ENCODE peak calls at places on chromosomes 12 and 14, in six cellular contexts. L is hepatocyte, F is stomach, K is fibroblast of lung, Q is H9, T is heart left ventricle. H is an unnamed sample. For H3K4me1 and H3K27me3, the result is how much of the 10 kb centered on the place peaks cover.

GRCh38 chr12:58804749-58805148 is 115.6 kb downstream of the LRIG3 start:
- DNase-seq in T (no peak), K (no peak), F (no peak), L (no peak), Q (no peak), H (no peak)

GRCh38 chr12:106301611-106302321 is 767 bp upstream of the TCP11L2 start:
- DNase-seq in Q (peak), T (peak), K (peak), L (peak), F (peak), H (peak)

GRCh38 chr14:103948442-103948841 is 6.1 kb upstream of the RD3L start:
- DNase-seq in T (no peak), K (no peak), Q (no peak), F (no peak), L (no peak), H (no peak)

GRCh38 chr12:123384994-123385376 is 1.1 kb downstream of the KMT5A start:
- DNase-seq in T (no peak), K (peak), L (no peak), F (no peak), Q (no peak), H (peak)

GRCh38 chr12:11662369-11662768 is 12.9 kb downstream of the ETV6 start:
- DNase-seq in L (no peak), Q (no peak), T (no peak), F (no peak), K (no peak), H (no peak)

GRCh38 chr12:62127516-62127915 is 132.7 kb upstream of the USP15 start:
- DNase-seq in F (no peak), L (no peak), K (no peak), Q (no peak), T (no peak), H (peak)

GRCh38 chr12:22101749-22102243 is 55.8 kb downstream of the CMAS start:
- DNase-seq in L (no peak), F (no peak), T (peak), Q (no peak), K (peak), H (peak)

GRCh38 chr12:3261782-3262359 is 184.7 kb downstream of the TSPAN9 start:
- DNase-seq in T (no peak), K (peak), F (no peak), Q (no peak), L (no peak), H (no peak)

GRCh38 chr12:57631566-57632368 is 1.2 kb downstream of the B4GALNT1 start:
- DNase-seq in Q (peak), T (peak), L (peak), K (no peak), F (no peak), H (no peak)

GRCh38 chr14:101082036-101082435 is 178.5 kb upstream of the RTL1 start:
- DNase-seq in T (no peak), L (no peak), F (peak), K (no peak), Q (no peak), H (no peak)

GRCh38 chr12:52037248-52037861 is 13.9 kb upstream of the NR4A1 start:
- DNase-seq in L (peak), K (peak), F (peak), T (peak), Q (peak), H (no peak)

GRCh38 chr12:34625116-34625515 is 602.8 kb downstream of the ALG10 start:
- DNase-seq in L (no peak), F (no peak), K (no peak), T (no peak), Q (no peak), H (no peak)

GRCh38 chr14:25953532-25954144 is 644.2 kb downstream of the NOVA1 start:
- DNase-seq in L (peak), Q (no peak), F (no peak), K (peak), T (no peak), H (peak)

GRCh38 chr12:39441963-39442894 is 691 bp downstream of the KIF21A start:
- DNase-seq in T (peak), L (peak), Q (peak), F (peak), K (peak), H (no peak)

GRCh38 chr12:67241482-67241881 is 27.7 kb upstream of the CAND1 start:
- DNase-seq in K (peak), Q (no peak), F (no peak), L (no peak), T (no peak), H (peak)

GRCh38 chr12:122073815-122074214 is 4.7 kb upstream of the MLXIP start:
- DNase-seq in F (no peak), L (no peak), T (no peak), K (no peak), Q (no peak), H (no peak)

GRCh38 chr12:114163766-114164165 is 197.6 kb upstream of the RBM19 start:
- DNase-seq in K (peak), F (no peak), L (peak), T (no peak), Q (no peak), H (peak)

GRCh38 chr14:104970231-104971068 is 7.7 kb downstream of the AHNAK2 start:
- DNase-seq in L (peak), T (peak), Q (peak), K (peak), F (peak), H (peak)
- H3K4me1 ChIP-seq in L (half or more), T (half or more), Q (under half), K (under half), F (half or more), H (under half)

GRCh38 chr14:92514844-92515509 is 1.4 kb downstream of the RIN3 start:
- DNase-seq in K (no peak), Q (no peak), L (no peak), F (no peak), T (no peak), H (no peak)
- H3K27me3 ChIP-seq in K (under half), Q (under half), L (under half), F (under half), T (under half), H (under half)

GRCh38 chr12:75087656-75088055 is 122.0 kb downstream of the KCNC2 start:
- DNase-seq in Q (no peak), L (peak), T (no peak), K (no peak), F (no peak), H (no peak)
- TF ChIP-seq CTCF in Q (peak), L (peak), T (no peak), K (no peak), F (no peak), H (peak)

GRCh38 chr14:49966971-49967630 is 74.2 kb downstream of the ARF6 start:
- DNase-seq in L (no peak), F (no peak), T (no peak), K (no peak), Q (no peak), H (no peak)
- H3K4me1 ChIP-seq in L (under half), F (under half), T (under half), K (under half), Q (under half), H (under half)

GRCh38 chr12:98146487-98146886 is 368.9 kb upstream of the TMPO start:
- DNase-seq in K (no peak), L (no peak), F (no peak), Q (no peak), T (no peak), H (no peak)
- H3K27me3 ChIP-seq in K (under half), L (under half), F (under half), Q (under half), T (under half), H (under half)

GRCh38 chr12:69473229-69473628 is 3.0 kb downstream of the FRS2 start:
- DNase-seq in L (no peak), K (no peak), Q (no peak), F (no peak), T (no peak), H (no peak)

GRCh38 chr12:69469854-69470188 is 367 bp upstream of the FRS2 start:
- DNase-seq in K (no peak), Q (no peak), T (no peak), L (no peak), F (no peak), H (no peak)

GRCh38 chr12:69468237-69469026 is 1.8 kb upstream of the FRS2 start:
- DNase-seq in T (no peak), L (no peak), Q (no peak), F (no peak), K (peak), H (peak)

GRCh38 chr12:69471667-69472385 is 1.6 kb downstream of the FRS2 start:
- DNase-seq in L (no peak), F (no peak), T (no peak), K (no peak), Q (no peak), H (no peak)

DNA sequence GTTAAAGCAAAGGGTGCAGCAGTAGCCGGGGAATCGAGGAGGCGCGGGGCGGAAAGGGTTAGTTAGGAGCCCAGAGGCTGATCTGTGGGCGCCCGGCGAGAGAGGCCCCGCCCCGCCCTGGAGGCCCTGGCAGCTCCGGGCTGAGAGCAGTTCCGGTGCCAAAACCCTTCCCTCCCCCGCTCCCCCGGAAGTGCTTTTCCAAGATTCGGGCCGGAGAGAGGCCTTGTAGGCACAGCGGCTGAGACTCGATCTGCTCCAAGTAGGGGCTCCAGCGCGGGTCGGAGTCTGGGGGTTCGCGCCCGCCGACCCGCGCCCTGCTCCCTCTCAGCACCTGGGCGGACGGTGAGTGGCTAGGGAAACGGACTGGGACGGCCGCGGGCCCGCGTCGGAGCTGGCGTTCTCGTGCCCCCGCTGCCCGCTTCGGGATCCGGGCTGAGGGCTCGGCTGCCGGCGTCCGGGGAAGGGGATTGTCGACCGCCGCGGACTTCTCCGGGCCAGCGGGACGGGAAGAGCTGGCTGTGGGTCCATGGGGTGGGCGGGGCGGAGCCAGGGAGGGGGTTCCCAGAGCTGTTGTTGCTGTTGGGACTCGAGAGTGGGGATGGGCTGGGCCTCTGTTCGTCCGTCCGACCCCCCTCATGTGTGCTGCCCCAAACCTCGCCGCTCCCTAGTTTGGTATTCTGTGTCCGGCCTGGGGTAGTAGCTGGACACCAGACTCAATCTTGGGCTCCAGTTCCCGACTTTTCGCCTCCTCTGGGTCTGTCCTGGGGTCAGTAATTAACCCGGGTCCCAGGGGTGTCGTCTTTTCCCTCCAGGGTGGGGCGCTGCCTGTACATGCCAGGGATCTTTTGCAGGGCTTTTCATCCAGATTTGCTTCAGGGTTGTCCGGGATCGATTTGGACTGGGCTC is at the start of gene FRS2:
- DNase-seq in L (peak), Q (peak), T (peak), F (peak), K (peak), H (peak)
- TF ChIP-seq CTCF in L (peak), Q (peak), T (peak), F (no peak), K (peak), H (peak)

DNA sequence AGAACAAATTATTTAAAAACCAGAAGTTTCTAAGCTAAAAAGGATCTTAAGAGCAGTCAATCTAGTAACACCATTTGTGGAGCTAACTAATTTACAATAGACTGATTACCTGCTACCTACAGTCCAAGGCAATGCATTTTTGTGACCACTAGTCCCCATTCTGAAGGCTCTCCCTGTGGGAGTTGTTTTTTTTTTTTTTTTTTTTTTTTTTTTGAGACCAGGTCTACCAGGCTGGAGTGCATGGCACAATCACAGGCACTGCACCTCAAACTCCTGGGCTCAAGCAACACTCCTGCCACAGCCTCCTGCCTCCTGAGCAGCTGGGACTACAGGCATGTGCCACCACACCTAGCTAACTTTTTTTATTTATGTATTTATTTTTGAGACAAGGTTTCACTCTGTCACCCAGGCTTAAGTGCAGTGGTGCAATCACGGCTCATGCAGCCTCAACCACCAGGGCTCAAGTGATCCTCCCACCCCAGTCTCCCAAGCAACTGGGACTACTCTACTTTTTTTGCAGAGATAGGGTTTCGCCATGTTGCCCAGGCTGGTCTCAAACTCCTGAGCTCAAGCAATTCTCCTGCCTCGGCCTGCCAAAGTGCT is 3.9 kb downstream of the GNPTAB start:
- DNase-seq in T (no peak), F (no peak), K (no peak), Q (no peak), L (no peak), H (no peak)
- H3K4me1 ChIP-seq in T (half or more), F (under half), K (under half), Q (under half), L (under half), H (under half)

DNA sequence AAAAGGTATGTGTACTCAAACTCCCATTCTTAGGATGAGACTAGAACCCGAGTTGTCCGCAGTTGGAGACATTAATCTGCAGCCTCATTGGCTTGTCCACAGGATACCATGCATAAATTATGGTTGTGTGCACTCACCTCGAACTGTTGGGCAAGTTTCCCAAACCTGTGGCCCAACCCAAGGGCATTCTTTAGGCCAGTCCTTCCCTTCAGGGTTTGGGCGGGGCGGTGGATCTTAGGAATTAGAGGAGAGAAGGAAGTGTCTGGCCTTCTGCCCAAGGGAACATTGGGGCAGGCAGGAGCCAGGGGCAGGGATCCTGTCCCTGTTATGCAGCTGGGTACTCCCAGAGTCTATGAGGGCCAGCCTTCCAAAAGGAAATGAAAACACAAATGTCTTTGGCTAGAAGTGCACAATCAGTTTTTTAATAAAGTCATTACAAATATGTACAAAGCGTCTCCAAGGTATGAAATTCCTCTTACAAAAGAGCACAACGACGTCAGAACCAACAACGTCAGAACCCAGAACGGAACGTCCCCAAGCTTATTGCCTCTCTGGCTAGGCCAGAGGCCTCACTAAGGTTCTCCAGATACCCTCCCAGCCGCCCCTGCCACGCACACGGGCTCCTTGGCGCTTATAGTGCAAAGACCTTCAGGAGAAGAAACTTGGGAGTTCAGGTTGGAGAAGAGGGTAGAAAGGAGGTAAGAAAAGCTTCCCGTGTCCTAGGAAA is 25.3 kb downstream of the HRK start:
- DNase-seq in K (no peak), F (no peak), T (no peak), L (no peak), Q (no peak), H (no peak)
- H3K27me3 ChIP-seq in K (under half), F (under half), T (under half), L (under half), Q (under half), H (under half)

DNA sequence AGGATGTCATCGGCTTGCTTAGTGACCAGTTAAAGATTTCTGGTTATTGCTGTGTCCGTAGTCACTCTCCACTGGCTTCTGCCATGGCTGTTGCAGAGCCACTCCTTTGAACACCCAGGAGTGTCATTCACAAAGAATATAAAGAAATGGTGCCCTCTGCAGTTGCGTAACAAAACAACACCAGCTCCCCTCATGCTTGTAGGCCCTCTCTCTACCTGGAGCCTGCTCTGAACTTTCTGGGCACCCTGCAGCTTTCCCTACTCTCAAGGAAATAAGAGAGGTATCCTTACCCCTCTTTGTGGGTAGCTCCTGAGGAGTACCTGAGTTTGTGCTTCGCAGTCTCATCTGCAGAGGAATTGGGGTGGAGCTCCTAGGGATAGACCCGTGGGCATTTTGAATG is 97.3 kb upstream of the TMEM260 start:
- DNase-seq in K (peak), Q (peak), L (peak), T (no peak), F (no peak), H (no peak)
- TF ChIP-seq CTCF in K (no peak), Q (peak), L (peak), T (no peak), F (no peak), H (peak)

GRCh38 chr14:94598816-94599655 is 13.2 kb upstream of the SERPINA3 start:
- DNase-seq in Q (peak), F (peak), K (peak), L (peak), T (no peak), H (peak)
- H3K4me1 ChIP-seq in Q (under half), F (under half), K (under half), L (under half), T (under half), H (under half)

H was measured in foreskin keratinocyte.